ENCODE peak calls at places on chromosome 16, in four cellular contexts. J, Q, R and H are unnamed samples.

GRCh38 chr16:372584-372983 is 2.2 kb upstream of the MRPL28 start:
- DNase-seq in J (no peak), Q (no peak), R (no peak), H (no peak)

GRCh38 chr16:50213939-50214519 is 52.3 kb upstream of the ADCY7 start:
- DNase-seq in J (peak; percentile 45), Q (no peak), R (no peak), H (no peak)

GRCh38 chr16:7321661-7322060 is 11.0 kb upstream of the RBFOX1 start:
- DNase-seq in J (no peak), Q (no peak), R (no peak), H (no peak)

GRCh38 chr16:56932588-56933265 is 785 bp downstream of the HERPUD1 start:
- DNase-seq in J (peak; percentile 38), Q (peak; percentile 11), R (no peak), H (no peak)

GRCh38 chr16:24955975-24956731 is 59.0 kb downstream of the ARHGAP17 start:
- DNase-seq in J (no peak), Q (no peak), R (no peak), H (no peak)

GRCh38 chr16:55892821-55893220 is 17.6 kb upstream of the CES5A start:
- DNase-seq in J (no peak), Q (no peak), R (no peak), H (no peak)

GRCh38 chr16:57299009-57299718 is 14.7 kb upstream of the PLLP start:
- DNase-seq in J (no peak), Q (no peak), R (no peak), H (no peak)

GRCh38 chr16:56862776-56863175 is 2.2 kb upstream of the SLC12A3 start:
- DNase-seq in J (no peak), Q (no peak), R (no peak), H (no peak)

GRCh38 chr16:87602005-87602790 is at the start of gene JPH3:
- DNase-seq in J (no peak), Q (no peak), R (no peak), H (no peak)

GRCh38 chr16:69131167-69131748 is 1.1 kb downstream of the CHTF8 start:
- DNase-seq in J (no peak), Q (no peak), R (no peak), H (no peak)

GRCh38 chr16:74951206-74951605 is 33.7 kb downstream of the WDR59 start:
- DNase-seq in J (no peak), Q (no peak), R (no peak), H (no peak)

GRCh38 chr16:3242709-3243108 is 7.8 kb upstream of the ZNF200 start:
- DNase-seq in J (no peak), Q (no peak), R (no peak), H (no peak)

GRCh38 chr16:4226251-4227039 is 15.4 kb downstream of the SRL start:
- DNase-seq in J (no peak), Q (no peak), R (no peak), H (no peak)

GRCh38 chr16:87823146-87823929 is 46.0 kb downstream of the SLC7A5 start:
- DNase-seq in J (no peak), Q (no peak), R (no peak), H (no peak)

GRCh38 chr16:54285414-54286066 is 1.0 kb downstream of the IRX3 start:
- DNase-seq in J (no peak), Q (no peak), R (no peak), H (no peak)

GRCh38 chr16:58678716-58679115 is 5.9 kb downstream of the SLC38A7 start:
- DNase-seq in J (no peak), Q (no peak), R (no peak), H (no peak)

GRCh38 chr16:85667841-85668413 is 20.8 kb downstream of the GINS2 start:
- DNase-seq in J (no peak), Q (no peak), R (no peak), H (no peak)

GRCh38 chr16:89442588-89442987 is 47.8 kb downstream of the ANKRD11 start:
- DNase-seq in J (no peak), Q (no peak), R (no peak), H (no peak)

GRCh38 chr16:21684199-21684598 is 20.4 kb downstream of the OTOA start:
- DNase-seq in J (no peak), Q (no peak), R (no peak), H (no peak)

GRCh38 chr16:56421313-56421712 is 4.0 kb downstream of the AMFR start:
- DNase-seq in J (no peak), Q (no peak), R (no peak), H (no peak)

GRCh38 chr16:68386628-68387027 is 61.7 kb downstream of the SMPD3 start:
- DNase-seq in J (no peak), Q (no peak), R (no peak), H (no peak)

GRCh38 chr16:58511933-58512815 is 3.1 kb upstream of the SETD6 start:
- DNase-seq in J (no peak), Q (peak; percentile 81), R (no peak), H (no peak)

GRCh38 chr16:57651344-57652333 is 16.5 kb upstream of the ADGRG3 start:
- DNase-seq in J (no peak), Q (no peak), R (no peak), H (no peak)

GRCh38 chr16:87374313-87374712 is 9.3 kb downstream of the FBXO31 start:
- DNase-seq in J (no peak), Q (no peak), R (no peak), H (no peak)

GRCh38 chr16:57277586-57277985 is 6.9 kb downstream of the PLLP start:
- DNase-seq in J (peak; percentile 68), Q (no peak), R (no peak), H (no peak)

GRCh38 chr16:53761967-53762726 is 58.2 kb downstream of the FTO start:
- DNase-seq in J (no peak), Q (no peak), R (no peak), H (no peak)

GRCh38 chr16:27600386-27600785 is 50.4 kb downstream of the KATNIP start:
- DNase-seq in J (no peak), Q (no peak), R (no peak), H (no peak)

GRCh38 chr16:63617047-63617989 is 1504.5 kb downstream of the CDH11 start:
- DNase-seq in J (no peak), Q (no peak), R (no peak), H (no peak)

GRCh38 chr16:86072328-86073102 is 173.6 kb downstream of the IRF8 start:
- DNase-seq in J (peak; percentile 38), Q (peak; percentile 7), R (no peak), H (no peak)

GRCh38 chr16:58426095-58426494 is 33.8 kb downstream of the GINS3 start:
- DNase-seq in J (no peak), Q (no peak), R (no peak), H (no peak)